ENCODE peak calls at places on chromosome 21, in ten cellular contexts. J, N, D, H, A, Y, M, L, G and E are unnamed samples.

GRCh38 chr21:39451332-39452206 is at the start of gene SH3BGR:
- DNase-seq in Y (peak; percentile 83), N (no peak), J (no peak), H (no peak), A (no peak), D (peak; percentile 82), M (no peak), L (no peak), G (no peak), E (no peak)

GRCh38 chr21:36474591-36474990 is 5.3 kb downstream of the CLDN14 start:
- DNase-seq in Y (no peak), H (no peak), J (no peak), N (no peak), G (no peak), A (no peak), M (no peak), L (no peak), D (no peak), E (no peak)

GRCh38 chr21:17402885-17403477 is 109.9 kb upstream of the CXADR start:
- DNase-seq in D (no peak), G (no peak), M (no peak), L (no peak), N (no peak), Y (no peak), A (no peak), H (no peak), J (no peak), E (no peak)

GRCh38 chr21:32459972-32460371 is 47.5 kb downstream of the EVA1C start:
- DNase-seq in A (no peak), J (no peak), H (no peak), Y (no peak), M (no peak), D (no peak), G (no peak), N (no peak), L (no peak), E (no peak)

GRCh38 chr21:16519656-16520055 is 789.9 kb downstream of the USP25 start:
- DNase-seq in L (no peak), Y (no peak), M (no peak), G (no peak), D (no peak), H (no peak), A (no peak), J (no peak), N (no peak), E (no peak)

GRCh38 chr21:38903578-38904193 is 98.0 kb downstream of the ETS2 start:
- DNase-seq in D (no peak), L (peak; percentile 87), N (no peak), H (no peak), M (no peak), G (no peak), Y (no peak), A (no peak), J (no peak), E (no peak)

GRCh38 chr21:42061866-42062542 is 9.1 kb upstream of the UMODL1 start:
- DNase-seq in G (no peak), A (peak; percentile 56), N (no peak), J (no peak), L (no peak), D (no peak), M (no peak), Y (peak; percentile 8), H (no peak), E (no peak)

GRCh38 chr21:31316488-31317169 is 27.4 kb downstream of the TIAM1 start:
- DNase-seq in J (peak; percentile 42), H (no peak), G (no peak), Y (no peak), M (peak; percentile 30), L (no peak), N (no peak), D (no peak), A (no peak), E (no peak)

GRCh38 chr21:18204931-18205330 is 39.7 kb upstream of the CHODL start:
- DNase-seq in M (no peak), Y (no peak), L (no peak), N (no peak), A (no peak), H (peak; percentile 7), D (no peak), G (no peak), J (no peak), E (no peak)

GRCh38 chr21:42389449-42389835 is 6.4 kb downstream of the TMPRSS3 start:
- DNase-seq in M (no peak), L (no peak), Y (peak; percentile 29), A (no peak), D (no peak), G (no peak), J (no peak), H (peak; percentile 85), N (no peak), E (no peak)

GRCh38 chr21:35976481-35976880 is 83.8 kb downstream of the SETD4 start:
- DNase-seq in H (no peak), Y (no peak), N (no peak), J (no peak), D (no peak), M (no peak), L (peak; percentile 36), A (no peak), G (no peak), E (no peak)

GRCh38 chr21:28333455-28334108 is 659.1 kb downstream of the LTN1 start:
- DNase-seq in L (no peak), Y (no peak), D (no peak), H (no peak), J (peak; percentile 47), G (no peak), A (no peak), M (peak; percentile 71), N (no peak), E (peak; percentile 82)

GRCh38 chr21:34846601-34847112 is 177.9 kb downstream of the CLIC6 start:
- DNase-seq in G (no peak), L (peak; percentile 80), M (peak; percentile 65), A (no peak), D (peak; percentile 89), H (no peak), N (no peak), J (peak; percentile 63), Y (no peak), E (peak; percentile 87)

GRCh38 chr21:44351535-44352252 is 1.7 kb upstream of the TRPM2 start:
- DNase-seq in M (no peak), L (no peak), Y (no peak), J (no peak), A (no peak), D (no peak), G (no peak), H (no peak), N (no peak), E (no peak)

GRCh38 chr21:41258617-41259016 is 58.0 kb upstream of the FAM3B start:
- DNase-seq in L (no peak), N (no peak), M (no peak), A (no peak), D (no peak), Y (peak; percentile 24), G (no peak), J (peak; percentile 2), H (no peak), E (no peak)